ENCODE peak calls at places on chromosomes 2 and 18, in five cellular contexts. E is epithelial cell of esophagus, S is A549, K is Peyer's patch, X is heart right ventricle. R is an unnamed sample.

GRCh38 chr2:31008571-31009114 is 129.6 kb downstream of the GALNT14 start:
- DNase-seq in S (no peak), X (no peak), K (no peak), E (no peak), R (no peak)

GRCh38 chr2:233311241-233311926 is 3.8 kb downstream of the SAG start:
- DNase-seq in K (no peak), E (no peak), S (no peak), X (no peak), R (peak)

GRCh38 chr2:11696736-11697102 is 26.7 kb upstream of the NTSR2 start:
- DNase-seq in X (no peak), E (no peak), K (no peak), S (no peak), R (no peak)

GRCh38 chr2:104804148-104804890 is 49.6 kb upstream of the POU3F3 start:
- DNase-seq in K (no peak), X (no peak), E (no peak), S (no peak), R (no peak)

GRCh38 chr2:199309973-199310372 is 147.8 kb downstream of the SATB2 start:
- DNase-seq in X (no peak), E (no peak), K (no peak), S (no peak), R (no peak)

GRCh38 chr2:215870088-215870490 is 143.3 kb downstream of the MREG start:
- DNase-seq in E (peak), S (no peak), K (no peak), X (peak), R (no peak)

GRCh38 chr2:28310107-28310506 is 82.6 kb upstream of the FOSL2 start:
- DNase-seq in S (no peak), X (no peak), E (no peak), K (no peak), R (no peak)

GRCh38 chr2:173021939-173022371 is 53.7 kb upstream of the MAP3K20 start:
- DNase-seq in E (peak), X (peak), S (peak), K (no peak), R (no peak)

GRCh38 chr18:77526962-77527361 is 277.3 kb downstream of the GALR1 start:
- DNase-seq in E (no peak), K (no peak), X (no peak), S (no peak), R (no peak)

GRCh38 chr2:233513953-233514655 is 52.5 kb downstream of the USP40 start:
- DNase-seq in S (no peak), E (no peak), X (no peak), K (peak), R (no peak)

GRCh38 chr2:78077637-78078036 is 555.5 kb upstream of the LRRTM4 start:
- DNase-seq in S (no peak), X (no peak), E (no peak), K (no peak), R (no peak)

GRCh38 chr2:67752964-67753363 is 309.8 kb downstream of the C1D start:
- DNase-seq in K (no peak), X (no peak), E (peak), S (no peak), R (no peak)

GRCh38 chr2:36478332-36478738 is 119.6 kb downstream of the FEZ2 start:
- DNase-seq in K (no peak), X (peak), E (peak), S (peak), R (no peak)

GRCh38 chr18:44098551-44099098 is 582.1 kb upstream of the SETBP1 start:
- DNase-seq in S (no peak), E (peak), K (peak), X (no peak), R (no peak)

GRCh38 chr2:9699139-9699823 is 68.5 kb upstream of the YWHAQ start:
- DNase-seq in E (peak), S (peak), K (no peak), X (no peak), R (no peak)

GRCh38 chr18:80200171-80200931 is 47.0 kb downstream of the PARD6G start:
- DNase-seq in S (peak), E (no peak), X (no peak), K (no peak), R (no peak)

GRCh38 chr2:219020604-219021365 is 20.5 kb downstream of the CFAP65 start:
- DNase-seq in K (no peak), E (no peak), X (no peak), S (no peak), R (no peak)

GRCh38 chr2:29783696-29784095 is 137.7 kb downstream of the ALK start:
- DNase-seq in S (no peak), K (no peak), E (no peak), X (no peak), R (no peak)

GRCh38 chr2:124301915-124302314 is 276.8 kb downstream of the CNTNAP5 start:
- DNase-seq in X (no peak), S (no peak), E (no peak), K (no peak), R (no peak)

GRCh38 chr2:220373878-220374277 is 746.4 kb downstream of the SLC4A3 start:
- DNase-seq in S (no peak), X (no peak), K (no peak), E (peak), R (no peak)

GRCh38 chr2:72415256-72415655 is 267.6 kb upstream of the CYP26B1 start:
- DNase-seq in X (no peak), K (no peak), S (no peak), E (peak), R (no peak)

GRCh38 chr2:110644357-110644756 is 33.5 kb downstream of the BUB1 start:
- DNase-seq in E (no peak), X (no peak), K (no peak), S (no peak), R (no peak)

GRCh38 chr2:231219289-231219688 is 20.9 kb downstream of the ARMC9 start:
- DNase-seq in S (no peak), X (no peak), E (no peak), K (no peak), R (no peak)

GRCh38 chr18:49015886-49016647 is 65.3 kb upstream of the SMAD7 start:
- DNase-seq in S (no peak), X (no peak), K (no peak), E (no peak), R (no peak)

GRCh38 chr2:240346753-240347372 is 88.6 kb upstream of the GPC1 start:
- DNase-seq in K (no peak), E (no peak), X (no peak), S (no peak), R (no peak)

GRCh38 chr2:165471349-165471975 is 2.0 kb downstream of the CSRNP3 start:
- DNase-seq in S (no peak), E (no peak), X (no peak), K (no peak), R (no peak)

GRCh38 chr2:181364492-181365175 is 92.6 kb upstream of the ITGA4 start:
- DNase-seq in E (no peak), K (no peak), X (no peak), S (no peak), R (no peak)

GRCh38 chr2:4674007-4674406 is 970.6 kb downstream of the DCDC2C start:
- DNase-seq in X (no peak), E (no peak), S (no peak), K (no peak), R (no peak)

GRCh38 chr2:196660264-196660663 is 20.7 kb downstream of the CCDC150 start:
- DNase-seq in K (no peak), X (no peak), S (no peak), E (peak), R (no peak)

GRCh38 chr2:21098294-21098693 is 25.5 kb upstream of the TDRD15 start:
- DNase-seq in E (no peak), S (no peak), X (no peak), K (no peak), R (no peak)

GRCh38 chr18:35553300-35553699 is 28.2 kb upstream of the GALNT1 start:
- DNase-seq in S (no peak), E (no peak), K (no peak), X (no peak), R (no peak)

GRCh38 chr2:216078776-216079175 is 2.8 kb downstream of the PECR start:
- DNase-seq in X (no peak), S (no peak), K (no peak), E (no peak), R (no peak)

GRCh38 chr2:132632000-132632649 is 37.9 kb downstream of the LYPD1 start:
- DNase-seq in E (no peak), S (no peak), X (no peak), K (peak), R (no peak)

DNA sequence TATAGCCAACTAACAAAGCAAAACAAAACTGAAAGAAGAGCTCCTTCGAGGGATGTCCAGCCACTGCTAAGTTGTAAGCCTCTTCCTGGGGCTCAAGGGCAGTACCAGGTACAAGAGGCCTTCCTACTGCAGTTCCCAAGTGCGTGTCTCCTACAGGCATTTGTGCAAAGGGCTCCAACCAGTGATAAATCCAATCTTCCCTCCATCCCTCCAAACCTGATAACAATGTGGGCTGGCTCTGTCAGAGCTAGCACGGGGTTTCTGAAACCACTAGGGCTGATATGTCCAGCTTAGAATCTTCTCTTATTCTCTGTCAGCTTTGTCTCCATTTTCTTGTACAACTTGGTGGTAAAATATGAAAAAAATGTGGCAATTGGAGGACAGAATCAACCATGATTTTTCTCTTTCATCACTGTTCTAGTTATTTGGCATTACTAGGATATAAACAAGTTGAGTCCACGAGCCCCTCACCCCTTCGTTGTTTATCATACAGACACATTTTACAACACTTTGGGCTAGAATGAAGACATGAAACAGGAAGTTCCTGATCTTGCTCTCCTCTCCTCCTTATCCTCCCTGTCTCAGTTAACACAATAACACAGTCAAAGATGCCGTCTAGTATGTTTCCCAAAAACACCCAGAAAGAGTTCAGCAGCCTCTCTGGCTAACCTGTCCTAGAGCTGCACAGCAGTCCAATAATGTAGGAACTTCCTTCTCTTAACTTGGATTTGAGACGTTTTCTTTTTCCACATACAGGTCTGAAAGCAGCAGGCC is 35.4 kb upstream of the WIPF1 start:
- DNase-seq in X (no peak), K (no peak), E (no peak), S (no peak), R (no peak)
- TF ChIP-seq CTCF in X (no peak), K (no peak), E (no peak), S (no peak), R (no peak)

GRCh38 chr2:217932661-217933325 is 70.0 kb downstream of the TNS1 start:
- DNase-seq in K (no peak), E (no peak), X (peak), S (no peak), R (no peak)
- TF ChIP-seq CTCF in K (no peak), E (peak), X (peak), S (no peak), R (no peak)

DNA sequence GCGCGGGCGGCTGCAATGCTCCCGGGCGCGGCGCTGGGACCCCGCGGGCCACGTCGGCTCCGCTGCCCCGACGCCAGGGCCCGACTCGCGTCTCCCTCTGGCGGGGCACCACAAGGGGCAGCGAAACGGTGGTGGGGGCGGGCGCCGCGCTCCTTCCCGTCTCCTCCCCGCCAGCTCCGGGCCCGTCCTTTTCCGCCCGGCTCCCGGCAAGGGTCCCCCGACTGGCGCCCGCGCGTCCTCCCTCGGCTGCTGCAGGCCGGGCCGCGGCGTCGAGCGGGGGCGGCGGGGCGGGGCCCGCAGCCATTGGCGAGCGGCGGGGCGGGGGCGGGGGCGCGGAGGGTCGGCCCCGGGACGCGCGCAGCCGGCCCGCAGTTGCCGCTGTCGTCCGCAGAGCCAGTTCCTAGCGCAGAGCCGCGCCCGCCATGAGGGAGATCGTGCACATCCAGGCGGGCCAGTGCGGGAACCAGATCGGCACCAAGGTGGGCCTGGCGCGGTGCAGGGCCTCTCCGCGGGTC is at the start of gene TUBB6:
- DNase-seq in S (peak), E (peak), X (peak), K (peak), R (no peak)
- TF ChIP-seq CTCF in S (no peak), E (no peak), X (no peak), K (no peak), R (no peak)

GRCh38 chr2:7272180-7272579 is 355.0 kb downstream of the RNF144A start:
- DNase-seq in S (no peak), K (no peak), X (no peak), E (peak), R (no peak)
- TF ChIP-seq CTCF in S (no peak), K (no peak), X (no peak), E (no peak), R (no peak)

DNA sequence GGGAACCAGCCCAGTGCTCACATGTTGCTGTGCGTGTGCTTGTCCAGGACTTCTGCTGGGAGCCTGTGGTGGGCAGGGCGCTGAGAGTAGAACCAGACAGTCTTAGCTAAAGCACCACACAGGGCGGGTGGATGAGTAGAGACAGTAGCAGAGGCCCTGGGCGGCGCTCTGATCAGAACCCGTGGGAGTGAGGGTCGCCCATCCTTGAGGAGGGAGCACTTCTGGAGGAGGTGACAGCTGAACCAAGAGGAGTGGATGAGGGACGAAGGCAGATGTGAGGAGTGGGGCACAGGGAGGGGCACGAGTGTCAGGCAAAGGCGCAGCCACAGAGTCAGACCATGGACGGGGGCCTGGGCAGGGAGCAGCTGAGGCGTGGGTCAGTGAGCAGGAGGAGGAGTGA is 79.4 kb downstream of the TPO start:
- DNase-seq in E (no peak), S (no peak), X (no peak), K (peak), R (no peak)
- TF ChIP-seq CTCF in E (no peak), S (no peak), X (no peak), K (no peak), R (no peak)

GRCh38 chr2:238875161-238875530 is 27.3 kb downstream of the TWIST2 start:
- DNase-seq in S (no peak), K (no peak), X (no peak), E (no peak), R (no peak)
- TF ChIP-seq CTCF in S (no peak), K (no peak), X (peak), E (no peak), R (no peak)

GRCh38 chr18:25561923-25562322 is 210.0 kb upstream of the ZNF521 start:
- DNase-seq in X (no peak), K (no peak), E (no peak), S (peak), R (no peak)
- TF ChIP-seq CTCF in X (peak), K (peak), E (no peak), S (no peak), R (peak)

R was measured in natural killer cell.